ENCODE peak calls at places on chromosome 6, in four cellular contexts. Y is GM12878, M is K562, Q is HL-60. N is an unnamed sample.

GRCh38 chr6:155787168-155787567 is 331.5 kb upstream of the NOX3 start:
- DNase-seq in Y (no peak), M (no peak), Q (no peak), N (no peak)

GRCh38 chr6:136927313-136927712 is 5.2 kb downstream of the SLC35D3 start:
- DNase-seq in Y (no peak), M (peak; percentile 65), Q (peak; percentile 12), N (peak; percentile 14)

GRCh38 chr6:56204134-56204533 is 43.2 kb downstream of the COL21A1 start:
- DNase-seq in Y (no peak), M (no peak), Q (no peak), N (no peak)

GRCh38 chr6:135176464-135176863 is 4.6 kb upstream of the MYB start:
- DNase-seq in Y (no peak), M (no peak), Q (no peak), N (no peak)

GRCh38 chr6:135280375-135281136 is 99.4 kb downstream of the MYB start:
- DNase-seq in Y (no peak), M (peak; percentile 33), Q (peak; percentile 90), N (no peak)

GRCh38 chr6:3239110-3239830 is 11.8 kb upstream of the TUBB2B start:
- DNase-seq in Y (no peak), M (no peak), Q (no peak), N (no peak)

GRCh38 chr6:137731960-137732616 is 135.0 kb upstream of the TNFAIP3 start:
- DNase-seq in Y (no peak), M (no peak), Q (peak; percentile 53), N (no peak)

GRCh38 chr6:44256291-44257006 is 879 bp downstream of the SLC35B2 start:
- DNase-seq in Y (no peak), M (no peak), Q (no peak), N (no peak)

GRCh38 chr6:12449447-12449846 is 159.3 kb downstream of the EDN1 start:
- DNase-seq in Y (no peak), M (no peak), Q (no peak), N (no peak)

GRCh38 chr6:144123836-144124235 is 26.5 kb upstream of the STX11 start:
- DNase-seq in Y (no peak), M (no peak), Q (no peak), N (no peak)

GRCh38 chr6:26067367-26067766 is 19.9 kb upstream of the HFE start:
- DNase-seq in Y (no peak), M (no peak), Q (no peak), N (no peak)

GRCh38 chr6:41503841-41504525 is 42.2 kb upstream of the FOXP4 start:
- DNase-seq in Y (no peak), M (no peak), Q (no peak), N (peak; percentile 53)

GRCh38 chr6:120869397-120869796 is 464.9 kb downstream of the TBC1D32 start:
- DNase-seq in Y (no peak), M (no peak), Q (no peak), N (no peak)

GRCh38 chr6:101806241-101806640 is 412.7 kb downstream of the GRIK2 start:
- DNase-seq in Y (no peak), M (no peak), Q (no peak), N (no peak)

GRCh38 chr6:42046491-42047219 is 3.7 kb upstream of the TAF8 start:
- DNase-seq in Y (no peak), M (peak; percentile 37), Q (no peak), N (no peak)

GRCh38 chr6:42404494-42404893 is 47.2 kb downstream of the TRERF1 start:
- DNase-seq in Y (no peak), M (peak; percentile 81), Q (no peak), N (no peak)

GRCh38 chr6:20620043-20620442 is 85.8 kb downstream of the CDKAL1 start:
- DNase-seq in Y (no peak), M (no peak), Q (no peak), N (no peak)

GRCh38 chr6:16486661-16487060 is 248.3 kb downstream of the GMPR start:
- DNase-seq in Y (no peak), M (no peak), Q (no peak), N (no peak)

GRCh38 chr6:36629792-36630191 is 35.6 kb downstream of the SRSF3 start:
- DNase-seq in Y (no peak), M (no peak), Q (no peak), N (no peak)

GRCh38 chr6:5498579-5498899 is 237.2 kb downstream of the FARS2 start:
- DNase-seq in Y (no peak), M (no peak), Q (no peak), N (no peak)

GRCh38 chr6:73285674-73286283 is 22.8 kb upstream of the KHDC1 start:
- DNase-seq in Y (no peak), M (peak; percentile 75), Q (no peak), N (no peak)

GRCh38 chr6:170087946-170088348 is 202.9 kb downstream of the DLL1 start:
- DNase-seq in Y (peak; percentile 23), M (no peak), Q (peak; percentile 66), N (peak; percentile 81)

GRCh38 chr6:3848925-3849605 is at the start of gene FAM50B:
- DNase-seq in Y (peak; percentile 40), M (peak; percentile 71), Q (peak; percentile 84), N (peak; percentile 86)

GRCh38 chr6:7785243-7785941 is 59.5 kb downstream of the BMP6 start:
- DNase-seq in Y (no peak), M (no peak), Q (no peak), N (no peak)

GRCh38 chr6:124226396-124226795 is 422.7 kb downstream of the NKAIN2 start:
- DNase-seq in Y (no peak), M (no peak), Q (no peak), N (no peak)

GRCh38 chr6:144721232-144721631 is 436.1 kb downstream of the UTRN start:
- DNase-seq in Y (no peak), M (no peak), Q (no peak), N (no peak)

GRCh38 chr6:106181664-106182418 is 95.7 kb downstream of the PRDM1 start:
- DNase-seq in Y (peak; percentile 40), M (no peak), Q (no peak), N (no peak)

GRCh38 chr6:6783736-6784135 is 195.2 kb downstream of the LY86 start:
- DNase-seq in Y (no peak), M (no peak), Q (no peak), N (no peak)

GRCh38 chr6:4281341-4282293 is 146.2 kb upstream of the ECI2 start:
- DNase-seq in Y (peak; percentile 53), M (no peak), Q (no peak), N (peak; percentile 64)

GRCh38 chr6:30743099-30744053 is 889 bp upstream of the FLOT1 start:
- DNase-seq in Y (no peak), M (peak; percentile 57), Q (no peak), N (no peak)

GRCh38 chr6:127026247-127026646 is 92.2 kb upstream of the RSPO3 start:
- DNase-seq in Y (no peak), M (no peak), Q (no peak), N (no peak)

GRCh38 chr6:148934534-148934933 is 187.7 kb downstream of the UST start:
- DNase-seq in Y (no peak), M (no peak), Q (no peak), N (no peak)

GRCh38 chr6:109306733-109307132 is 75.5 kb downstream of the CD164 start:
- DNase-seq in Y (no peak), M (peak; percentile 56), Q (no peak), N (no peak)

GRCh38 chr6:169045486-169045885 is 208.2 kb downstream of the THBS2 start:
- DNase-seq in Y (no peak), M (no peak), Q (no peak), N (no peak)

GRCh38 chr6:107600936-107601335 is 111.0 kb downstream of the SOBP start:
- DNase-seq in Y (no peak), M (no peak), Q (no peak), N (no peak)

GRCh38 chr6:166333172-166333995 is 9.0 kb downstream of the SFT2D1 start:
- DNase-seq in Y (peak; percentile 73), M (no peak), Q (peak; percentile 66), N (peak; percentile 35)
- TF ChIP-seq SPI1 in Y (peak; percentile 64), M (no peak), Q (peak; percentile 62), N (peak; percentile 79)

DNA sequence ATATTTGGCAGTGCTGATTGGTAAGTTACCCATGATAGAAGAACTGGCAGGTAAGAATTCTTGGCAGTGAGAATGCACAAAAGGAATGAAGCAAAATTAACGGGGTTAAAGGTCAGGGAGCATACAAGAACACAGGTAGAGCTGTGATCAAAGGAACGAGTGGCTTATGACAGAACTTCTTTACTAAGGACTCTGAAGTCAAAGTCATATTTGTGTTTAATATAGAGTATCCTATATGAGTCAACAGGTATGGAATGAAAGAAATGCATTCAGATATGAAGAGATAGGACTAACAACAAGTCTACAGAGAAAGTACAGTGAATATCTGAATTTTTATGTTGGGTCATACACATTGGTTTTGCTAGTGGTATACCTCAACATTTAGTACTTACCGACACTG is 209.0 kb upstream of the CITED2 start:
- DNase-seq in Y (no peak), M (no peak), Q (no peak), N (no peak)
- TF ChIP-seq SPI1 in Y (no peak), M (no peak), Q (no peak), N (no peak)

GRCh38 chr6:24667378-24667803 is 514 bp downstream of the ACOT13 start:
- DNase-seq in Y (no peak), M (no peak), Q (peak; percentile 9), N (no peak)
- TF ChIP-seq SPI1 in Y (no peak), M (no peak), Q (no peak), N (no peak)

GRCh38 chr6:139449611-139450000 is 75.2 kb upstream of the CITED2 start:
- DNase-seq in Y (no peak), M (peak; percentile 48), Q (no peak), N (no peak)

GRCh38 chr6:139448998-139449610 is 74.7 kb upstream of the CITED2 start:
- DNase-seq in Y (no peak), M (peak; percentile 48), Q (peak; percentile 23), N (no peak)

GRCh38 chr6:139446768-139447167 is 72.3 kb upstream of the CITED2 start:
- DNase-seq in Y (no peak), M (no peak), Q (no peak), N (no peak)

GRCh38 chr6:139446104-139446715 is 71.8 kb upstream of the CITED2 start:
- DNase-seq in Y (no peak), M (no peak), Q (no peak), N (no peak)

DNA sequence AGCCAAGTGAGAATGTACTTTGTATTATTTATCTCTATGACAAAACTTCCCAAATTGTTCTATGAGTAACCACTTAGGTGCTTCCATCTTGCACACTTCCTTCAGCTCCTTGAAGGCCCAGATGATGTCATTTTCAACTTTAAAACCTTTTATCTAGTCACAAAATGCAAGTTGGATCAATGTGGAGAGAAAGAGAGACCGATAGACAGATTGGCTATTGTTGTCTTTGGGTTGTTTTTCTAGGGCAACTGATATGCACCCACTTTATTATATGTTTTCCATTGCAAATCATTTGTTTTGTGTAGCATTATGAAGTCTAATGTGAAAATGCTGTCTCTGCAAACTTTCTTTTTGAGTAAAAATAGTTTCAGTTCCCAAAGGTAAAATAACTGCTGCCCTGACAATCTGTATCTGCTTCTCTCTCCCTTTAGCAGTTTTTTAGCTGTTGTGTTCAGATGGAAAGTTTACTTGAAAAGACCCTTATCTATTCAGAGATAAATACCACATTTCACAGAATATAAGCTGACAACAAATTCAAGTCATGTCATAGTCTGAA is 73.7 kb upstream of the CITED2 start:
- DNase-seq in Y (peak; percentile 55), M (no peak), Q (no peak), N (peak; percentile 18)
- TF ChIP-seq SPI1 in Y (peak; percentile 81), M (no peak), Q (no peak), N (peak; percentile 86)

DNA sequence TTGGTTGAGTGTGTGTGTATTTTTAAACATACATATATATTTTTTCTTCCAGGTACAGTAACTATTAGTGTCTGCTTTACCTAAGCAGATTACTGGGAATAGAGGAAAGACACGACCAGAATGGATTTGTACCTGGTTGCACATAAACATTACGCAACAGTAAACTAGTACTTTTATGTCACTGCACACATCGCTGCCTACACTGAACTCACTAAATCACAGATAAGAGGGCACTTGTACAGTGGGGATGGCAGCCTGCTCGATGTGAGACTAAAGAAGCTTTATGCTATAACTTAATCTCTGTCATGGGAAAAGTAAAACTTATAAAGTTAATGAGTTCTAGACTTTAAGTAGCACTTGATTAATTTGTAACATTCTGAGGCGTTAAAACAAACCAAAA is 89.5 kb upstream of the SIM1 start:
- DNase-seq in Y (no peak), M (no peak), Q (no peak), N (no peak)
- TF ChIP-seq SPI1 in Y (no peak), M (no peak), Q (no peak), N (no peak)